ENCODE peak calls at places on chromosomes 12 and 14, in nine cellular contexts. U, I, V, O, M, H, T, Z and P are unnamed samples.

GRCh38 chr14:94696518-94696917 is 73.4 kb downstream of the GSC start:
- DNase-seq in Z (no peak), T (no peak), O (no peak), H (no peak), I (no peak), U (no peak), V (no peak), M (no peak), P (no peak)

GRCh38 chr12:65948320-65949008 is 124.2 kb downstream of the HMGA2 start:
- DNase-seq in I (no peak), V (peak), M (peak), T (peak), Z (no peak), O (no peak), H (peak), U (no peak), P (peak)

GRCh38 chr12:42442888-42443287 is 116.9 kb downstream of the PPHLN1 start:
- DNase-seq in H (no peak), Z (no peak), V (no peak), T (no peak), M (no peak), I (no peak), O (no peak), U (no peak), P (no peak)

GRCh38 chr12:45034861-45035265 is 16.0 kb downstream of the DBX2 start:
- DNase-seq in I (no peak), M (no peak), Z (no peak), U (no peak), V (no peak), T (no peak), O (no peak), H (no peak), P (no peak)

GRCh38 chr14:64639340-64639821 is 64.8 kb upstream of the PLEKHG3 start:
- DNase-seq in M (no peak), I (no peak), H (no peak), Z (no peak), T (peak), U (no peak), O (no peak), V (peak), P (no peak)

GRCh38 chr12:38158428-38159091 is 158.0 kb upstream of the ALG10B start:
- DNase-seq in H (no peak), O (no peak), V (no peak), U (no peak), M (no peak), Z (peak), T (no peak), I (no peak), P (no peak)

GRCh38 chr14:26163761-26164160 is 434.1 kb downstream of the NOVA1 start:
- DNase-seq in T (no peak), I (no peak), H (peak), U (no peak), Z (no peak), V (no peak), O (no peak), M (no peak), P (peak)

GRCh38 chr12:82705774-82706173 is 19.1 kb downstream of the TMTC2 start:
- DNase-seq in U (no peak), Z (no peak), M (no peak), T (no peak), H (no peak), I (no peak), O (no peak), V (no peak), P (no peak)